ENCODE peak calls at places on chromosomes 4 and X, in six cellular contexts. A is aorta, J is endothelial cell of umbilical vein, Q is transverse colon, G is NT2/D1, Y is HCT116. R is an unnamed sample. For H3K4me1, the result is how much of the 10 kb centered on the place peaks cover.

GRCh38 chrX:10187421-10187820 is 30.6 kb downstream of the CLCN4 start:
- DNase-seq in A (no peak), J (no peak), Q (no peak), G (no peak), Y (no peak), R (no peak)

GRCh38 chrX:20231598-20231997 is 35.1 kb downstream of the RPS6KA3 start:
- DNase-seq in A (no peak), J (no peak), Q (no peak), G (no peak), Y (no peak), R (no peak)

GRCh38 chrX:48958635-48959094 is 1.3 kb upstream of the OTUD5 start:
- DNase-seq in A (peak), J (peak), Q (peak), G (no peak), Y (no peak), R (peak)

GRCh38 chr4:138869165-138869564 is 146.4 kb upstream of the NOCT start:
- DNase-seq in A (no peak), J (no peak), Q (no peak), G (no peak), Y (no peak), R (no peak)

GRCh38 chrX:118975831-118976598 is 1.6 kb downstream of the LONRF3 start:
- DNase-seq in A (peak), J (peak), Q (peak), G (no peak), Y (no peak), R (peak)

GRCh38 chr4:33421887-33422286 is 2701.7 kb downstream of the PCDH7 start:
- DNase-seq in A (no peak), J (no peak), Q (no peak), G (no peak), Y (no peak), R (no peak)

GRCh38 chr4:65007841-65008439 is 598.7 kb upstream of the TECRL start:
- DNase-seq in A (no peak), J (peak), Q (no peak), G (peak), Y (peak), R (no peak)

GRCh38 chr4:89248879-89249281 is 58.7 kb downstream of the GPRIN3 start:
- DNase-seq in A (no peak), J (no peak), Q (no peak), G (no peak), Y (no peak), R (no peak)

GRCh38 chrX:119763836-119764387 is 5.5 kb downstream of the SOWAHD start:
- DNase-seq in A (no peak), J (no peak), Q (no peak), G (no peak), Y (no peak), R (no peak)

GRCh38 chr4:103720661-103721060 is 876 bp upstream of the TACR3 start:
- DNase-seq in A (no peak), J (no peak), Q (no peak), G (no peak), Y (no peak), R (no peak)

GRCh38 chrX:55619547-55619946 is 3.7 kb upstream of the FOXR2 start:
- DNase-seq in A (no peak), J (no peak), Q (no peak), G (no peak), Y (no peak), R (no peak)

GRCh38 chrX:130295519-130296314 is 27.0 kb upstream of the ZNF280C start:
- DNase-seq in A (no peak), J (no peak), Q (no peak), G (no peak), Y (no peak), R (no peak)

GRCh38 chrX:20059467-20060128 is 57.1 kb downstream of the MAP7D2 start:
- DNase-seq in A (no peak), J (no peak), Q (no peak), G (no peak), Y (no peak), R (no peak)

GRCh38 chr4:168636040-168636439 is 139.2 kb downstream of the PALLD start:
- DNase-seq in A (no peak), J (no peak), Q (no peak), G (no peak), Y (no peak), R (no peak)
- H3K4me1 ChIP-seq in A (under half), J (under half), Q (under half), G (under half), Y (half or more), R (half or more)

GRCh38 chr4:186108391-186108790 is 3.9 kb downstream of the FAM149A start:
- DNase-seq in A (no peak), J (no peak), Q (no peak), G (no peak), Y (no peak), R (no peak)

GRCh38 chr4:186102931-186103330 is 1.6 kb upstream of the FAM149A start:
- DNase-seq in A (no peak), J (no peak), Q (no peak), G (no peak), Y (no peak), R (no peak)

GRCh38 chr4:186104895-186105720 is 604 bp downstream of the FAM149A start:
- DNase-seq in A (no peak), J (no peak), Q (peak), G (no peak), Y (no peak), R (no peak)

GRCh38 chr4:186105721-186106335 is 1.3 kb downstream of the FAM149A start:
- DNase-seq in A (no peak), J (no peak), Q (peak), G (no peak), Y (no peak), R (no peak)

DNA sequence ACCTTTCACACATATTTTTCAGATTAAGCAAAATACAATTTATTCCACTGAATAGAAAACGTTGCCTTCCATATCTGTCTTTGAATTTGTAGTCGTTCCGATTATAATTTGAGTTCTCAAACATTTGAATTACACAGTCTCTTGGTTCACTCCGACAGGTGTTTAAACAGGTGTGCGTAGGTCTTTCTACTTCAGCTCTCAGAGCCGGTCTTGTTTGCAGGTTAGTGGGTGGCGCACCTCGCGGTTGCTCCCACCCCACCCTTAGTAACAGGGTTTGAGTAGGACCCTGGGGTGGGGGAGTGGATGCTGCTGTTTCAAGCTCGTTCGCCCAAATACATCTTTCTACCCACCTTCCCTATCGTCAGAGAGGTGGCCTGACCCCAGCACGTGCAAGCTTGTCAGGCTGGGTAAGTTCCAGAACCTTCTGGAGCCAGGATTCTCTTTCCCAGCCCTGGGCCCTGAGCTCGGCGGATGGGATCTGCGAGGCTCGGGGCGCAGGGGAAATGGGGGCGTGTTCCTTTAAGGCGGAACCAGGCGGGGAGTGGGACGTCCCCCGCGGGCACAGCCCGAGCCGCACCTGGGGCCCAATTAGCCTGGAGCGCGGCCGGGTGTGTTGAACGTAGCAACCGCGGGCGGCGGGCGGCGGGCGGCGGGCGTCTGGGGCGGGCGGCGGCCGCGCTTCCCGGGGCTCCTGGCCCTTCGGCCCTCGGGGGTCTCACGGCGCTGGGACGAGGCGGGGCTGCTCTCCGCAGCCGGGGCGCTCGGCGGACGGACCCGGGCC is at the start of gene FAM149A:
- DNase-seq in A (peak), J (no peak), Q (peak), G (no peak), Y (peak), R (peak)
- H3K4me1 ChIP-seq in A (under half), J (under half), Q (under half), G (under half), Y (under half), R (under half)

GRCh38 chr4:6182390-6183280 is 17.7 kb downstream of the JAKMIP1 start:
- DNase-seq in A (no peak), J (no peak), Q (no peak), G (no peak), Y (no peak), R (no peak)

GRCh38 chr4:6178757-6179156 is 21.6 kb downstream of the JAKMIP1 start:
- DNase-seq in A (no peak), J (no peak), Q (no peak), G (no peak), Y (no peak), R (no peak)

GRCh38 chr4:6177587-6178197 is 22.7 kb downstream of the JAKMIP1 start:
- DNase-seq in A (no peak), J (no peak), Q (peak), G (no peak), Y (no peak), R (peak)

GRCh38 chr4:6180841-6181631 is 19.3 kb downstream of the JAKMIP1 start:
- DNase-seq in A (no peak), J (no peak), Q (no peak), G (no peak), Y (no peak), R (no peak)

GRCh38 chr4:6179362-6179761 is 21.0 kb downstream of the JAKMIP1 start:
- DNase-seq in A (no peak), J (no peak), Q (peak), G (no peak), Y (no peak), R (no peak)
- H3K4me1 ChIP-seq in A (under half), J (under half), Q (under half), G (under half), Y (under half), R (under half)

GRCh38 chr4:1057403-1057745 is 45.9 kb downstream of the FGFRL1 start:
- DNase-seq in A (no peak), J (no peak), Q (no peak), G (no peak), Y (no peak), R (no peak)
- H3K4me1 ChIP-seq in A (under half), J (under half), Q (under half), G (under half), Y (under half), R (under half)

DNA sequence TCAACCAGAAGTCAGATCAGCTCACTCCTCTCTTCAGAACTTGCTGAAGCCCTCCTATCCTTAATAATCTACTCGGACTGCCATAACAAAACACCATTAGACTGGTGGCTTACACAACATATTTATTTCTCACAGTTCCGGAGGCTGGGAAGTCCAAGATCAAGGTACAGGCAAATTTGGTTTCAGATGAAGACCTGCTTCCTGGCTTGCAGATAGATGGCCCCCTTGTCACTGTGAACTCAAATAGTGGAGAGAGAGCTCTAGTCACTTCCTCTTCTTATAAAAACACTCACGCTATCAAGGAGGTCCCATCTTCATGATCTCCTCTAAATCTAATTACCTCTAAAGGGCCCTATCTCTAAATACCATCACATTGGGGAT is 125.1 kb downstream of the CAMK2D start:
- DNase-seq in A (no peak), J (no peak), Q (no peak), G (no peak), Y (no peak), R (no peak)
- H3K4me1 ChIP-seq in A (under half), J (under half), Q (under half), G (under half), Y (under half), R (under half)

GRCh38 chr4:73312967-73313366 is 54.4 kb upstream of the ANKRD17 start:
- DNase-seq in A (no peak), J (no peak), Q (no peak), G (no peak), Y (no peak), R (no peak)
- H3K4me1 ChIP-seq in A (under half), J (under half), Q (under half), G (under half), Y (under half), R (under half)

R was measured in heart right ventricle.